ENCODE peak calls at places on chromosome 15, in seven cellular contexts. C, W, A, O, S, K and G are unnamed samples.

GRCh38 chr15:69561071-69561784 is 108.6 kb downstream of the RPLP1 start:
- DNase-seq in C (no peak), W (no peak), A (peak; percentile 79), O (no peak), S (no peak), K (no peak), G (no peak)

GRCh38 chr15:75694241-75695182 is 18.1 kb downstream of the CSPG4 start:
- DNase-seq in C (peak; percentile 66), W (peak; percentile 86), A (peak; percentile 67), O (peak; percentile 97), S (peak; percentile 75), K (peak; percentile 90), G (peak; percentile 99)

GRCh38 chr15:75648156-75649000 is 666 bp downstream of the SNX33 start:
- DNase-seq in C (peak; percentile 46), W (peak; percentile 70), A (peak; percentile 48), O (peak; percentile 45), S (peak; percentile 53), K (peak; percentile 85), G (peak; percentile 32)

GRCh38 chr15:22810033-22810734 is 23.7 kb downstream of the NIPA1 start:
- DNase-seq in C (no peak), W (no peak), A (no peak), O (no peak), S (no peak), K (no peak), G (no peak)

GRCh38 chr15:67130673-67131601 is 65.5 kb downstream of the SMAD3 start:
- DNase-seq in C (no peak), W (no peak), A (no peak), O (peak; percentile 95), S (no peak), K (peak; percentile 50), G (peak; percentile 68)

GRCh38 chr15:37767841-37768455 is 166.5 kb upstream of the TMCO5A start:
- DNase-seq in C (no peak), W (no peak), A (no peak), O (peak; percentile 36), S (no peak), K (no peak), G (peak; percentile 13)

GRCh38 chr15:66278061-66278460 is 15.3 kb upstream of the DIS3L start:
- DNase-seq in C (no peak), W (no peak), A (no peak), O (no peak), S (no peak), K (no peak), G (no peak)

GRCh38 chr15:72184165-72184811 is 13.3 kb downstream of the GRAMD2A start:
- DNase-seq in C (peak; percentile 79), W (no peak), A (peak; percentile 63), O (no peak), S (no peak), K (peak; percentile 88), G (no peak)

GRCh38 chr15:31080618-31081017 is 20.9 kb downstream of the TRPM1 start:
- DNase-seq in C (no peak), W (peak; percentile 59), A (peak; percentile 81), O (peak; percentile 16), S (peak; percentile 69), K (peak; percentile 97), G (no peak)

GRCh38 chr15:74374648-74375302 is 7.3 kb upstream of the CYP11A1 start:
- DNase-seq in C (no peak), W (no peak), A (no peak), O (no peak), S (no peak), K (no peak), G (no peak)

GRCh38 chr15:96160269-96160668 is 170.2 kb upstream of the NR2F2 start:
- DNase-seq in C (no peak), W (peak; percentile 51), A (peak; percentile 86), O (peak; percentile 32), S (peak; percentile 48), K (no peak), G (peak; percentile 56)

GRCh38 chr15:57516327-57517026 is 75.2 kb upstream of the MYZAP start:
- DNase-seq in C (no peak), W (no peak), A (no peak), O (no peak), S (no peak), K (peak; percentile 28), G (no peak)

GRCh38 chr15:52094811-52095584 is 17.6 kb downstream of the BCL2L10 start:
- DNase-seq in C (no peak), W (no peak), A (no peak), O (no peak), S (no peak), K (no peak), G (no peak)

GRCh38 chr15:32643907-32644445 is 2.5 kb downstream of the SCG5 start:
- DNase-seq in C (no peak), W (no peak), A (no peak), O (peak; percentile 39), S (no peak), K (no peak), G (peak; percentile 54)

GRCh38 chr15:32652178-32652577 is 10.7 kb downstream of the SCG5 start:
- DNase-seq in C (peak; percentile 45), W (no peak), A (no peak), O (no peak), S (no peak), K (no peak), G (no peak)

GRCh38 chr15:32646304-32646703 is 4.8 kb downstream of the SCG5 start:
- DNase-seq in C (no peak), W (no peak), A (no peak), O (no peak), S (no peak), K (no peak), G (no peak)

GRCh38 chr15:32651229-32651837 is 9.8 kb downstream of the SCG5 start:
- DNase-seq in C (no peak), W (no peak), A (peak; percentile 56), O (peak; percentile 82), S (no peak), K (peak; percentile 92), G (peak; percentile 61)

GRCh38 chr15:32649336-32649735 is 7.8 kb downstream of the SCG5 start:
- DNase-seq in C (no peak), W (no peak), A (no peak), O (peak; percentile 55), S (no peak), K (peak; percentile 71), G (no peak)
- TF ChIP-seq CTCF in C (peak; percentile 25), W (no peak), A (no peak), O (peak; percentile 52), S (no peak), K (peak; percentile 75), G (peak; percentile 55)

DNA sequence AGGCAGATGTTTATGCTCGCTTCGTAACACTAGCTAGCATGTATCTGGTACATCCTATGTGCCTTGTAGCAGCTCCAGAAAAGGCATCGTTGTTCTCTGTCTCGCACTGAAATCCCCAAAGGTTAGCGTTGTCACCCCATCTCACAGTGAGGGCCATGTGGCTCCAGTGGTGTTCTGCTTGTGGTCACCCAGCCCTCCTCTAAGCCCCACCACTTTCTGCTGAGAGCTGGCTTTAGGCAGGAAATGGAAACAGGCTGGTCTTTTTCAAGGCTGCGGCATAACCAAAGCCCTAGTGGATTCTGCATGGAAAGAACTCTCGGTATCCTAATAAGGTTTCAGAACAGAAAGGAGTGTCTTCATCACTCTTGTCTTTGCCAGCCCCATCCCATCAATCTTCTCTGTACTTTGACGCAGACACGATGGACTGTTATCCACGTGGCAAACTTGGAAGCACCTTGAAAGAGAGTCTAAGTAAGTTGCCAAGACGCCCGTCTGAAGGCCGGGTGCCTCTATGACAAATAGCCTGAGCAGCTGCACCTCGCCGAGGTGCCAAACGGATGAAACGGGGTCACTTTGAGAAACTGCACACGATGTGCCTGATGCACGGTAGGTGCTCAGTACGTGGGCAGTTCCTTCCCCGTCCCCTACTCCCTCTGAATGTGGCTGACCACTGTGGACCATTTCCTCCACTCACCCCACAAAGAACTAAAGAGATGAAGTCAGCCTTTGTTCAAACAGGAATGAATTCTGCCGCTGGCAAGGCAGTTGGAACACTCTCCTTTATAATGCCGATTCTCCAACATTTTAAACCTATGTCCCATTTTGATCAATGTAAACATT is 57.8 kb upstream of the MEF2A start:
- DNase-seq in C (no peak), W (peak; percentile 59), A (no peak), O (peak; percentile 75), S (no peak), K (peak; percentile 25), G (no peak)
- H3K4me3 ChIP-seq in C (no peak overlapping the region), W (no peak overlapping the region), A (no peak overlapping the region), O (no peak overlapping the region), S (no peak overlapping the region), K (no peak overlapping the region), G (no peak overlapping the region)

DNA sequence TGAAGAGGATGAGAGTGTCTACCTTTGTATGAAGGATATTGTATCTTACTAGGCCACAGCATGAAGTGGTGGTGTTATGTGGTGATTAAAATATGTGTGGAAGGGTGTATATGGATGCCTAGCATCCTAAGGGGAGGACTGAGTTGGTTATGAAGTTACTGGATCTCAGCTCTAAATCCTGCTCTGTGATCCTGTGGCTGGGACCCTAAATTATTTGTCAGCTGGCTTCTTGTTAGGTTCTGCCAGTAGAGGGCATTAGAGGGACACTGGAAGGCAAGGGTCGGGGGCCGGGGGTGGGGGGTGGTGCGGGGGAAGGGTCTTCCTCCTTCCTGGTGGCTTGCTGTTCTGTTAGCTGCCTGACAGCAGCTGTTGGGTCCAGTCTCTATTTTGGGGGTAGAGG is 34.9 kb downstream of the MORF4L1 start:
- DNase-seq in C (no peak), W (no peak), A (no peak), O (no peak), S (no peak), K (peak; percentile 89), G (no peak)
- TF ChIP-seq CTCF in C (peak; percentile 20), W (peak; percentile 28), A (no peak), O (peak; percentile 34), S (peak; percentile 12), K (peak; percentile 66), G (peak; percentile 11)

GRCh38 chr15:47737424-47737823 is 20.1 kb downstream of the SEMA6D start:
- DNase-seq in C (no peak), W (no peak), A (no peak), O (peak; percentile 22), S (no peak), K (no peak), G (no peak)

GRCh38 chr15:47733085-47733484 is 15.8 kb downstream of the SEMA6D start:
- DNase-seq in C (no peak), W (no peak), A (no peak), O (no peak), S (no peak), K (no peak), G (no peak)

GRCh38 chr15:47741082-47741481 is 23.8 kb downstream of the SEMA6D start:
- DNase-seq in C (no peak), W (no peak), A (no peak), O (no peak), S (no peak), K (no peak), G (no peak)

GRCh38 chr15:47732243-47732642 is 14.9 kb downstream of the SEMA6D start:
- DNase-seq in C (no peak), W (no peak), A (no peak), O (no peak), S (no peak), K (no peak), G (no peak)

DNA sequence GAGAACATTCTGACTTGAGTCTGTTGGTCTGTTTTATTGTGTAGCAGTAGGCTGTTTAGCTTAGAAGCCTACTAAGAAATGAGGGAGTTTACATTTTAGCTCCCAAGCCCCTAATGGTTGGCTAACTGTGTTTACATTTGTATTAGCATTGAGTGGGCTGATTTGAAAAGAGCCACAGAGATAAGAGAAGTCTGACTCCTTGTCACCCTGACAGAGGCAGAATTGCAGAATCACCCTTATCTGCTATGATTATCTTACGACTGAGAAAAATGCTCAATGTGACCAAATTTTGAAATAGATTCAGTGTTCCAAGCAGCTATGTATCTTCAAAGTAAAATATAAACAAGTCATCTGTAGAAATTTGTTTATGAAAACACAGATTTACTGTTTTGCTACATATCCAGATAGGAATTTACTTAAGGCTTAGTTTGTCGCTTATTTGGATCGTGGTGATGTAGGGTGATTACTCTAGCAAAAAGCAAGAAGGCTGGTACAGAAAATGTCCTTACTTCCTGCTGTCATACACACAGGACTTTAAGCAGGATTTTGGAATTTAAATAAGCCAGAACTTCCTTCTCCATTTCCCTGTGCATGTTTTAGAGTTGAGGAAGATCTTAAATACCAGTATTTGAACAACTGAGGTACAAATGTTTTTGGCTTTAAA is 18.9 kb downstream of the SEMA6D start:
- DNase-seq in C (no peak), W (no peak), A (no peak), O (no peak), S (no peak), K (no peak), G (no peak)
- H3K4me3 ChIP-seq in C (no peak overlapping the region), W (peak overlapping the region; percentile 23), A (no peak overlapping the region), O (no peak overlapping the region), S (no peak overlapping the region), K (peak overlapping the region; percentile 61), G (no peak overlapping the region)